ENCODE peak calls at places on chromosomes 2 and 18, in nine cellular contexts. P, T, E, R, F, Y, N, Z and Q are unnamed samples.

GRCh38 chr2:57899898-57900297 is 146.7 kb upstream of the VRK2 start:
- DNase-seq in T (no peak), Z (no peak), P (no peak), N (no peak), Y (no peak), E (no peak), R (no peak), F (no peak), Q (no peak)

GRCh38 chr2:223941579-223942277 is 3.4 kb downstream of the WDFY1 start:
- DNase-seq in F (peak; percentile 84), Z (peak; percentile 49), Y (no peak), T (peak; percentile 42), R (no peak), N (no peak), P (peak; percentile 88), E (no peak), Q (no peak)

GRCh38 chr2:129724021-129724757 is 255.3 kb upstream of the RAB6C start:
- DNase-seq in Y (no peak), T (no peak), N (no peak), R (no peak), Z (no peak), E (no peak), P (no peak), F (no peak), Q (no peak)

GRCh38 chr18:34867520-34867919 is 157.4 kb downstream of the DTNA start:
- DNase-seq in F (no peak), Y (peak; percentile 70), N (no peak), R (peak; percentile 10), P (peak; percentile 49), T (no peak), Z (no peak), E (no peak), Q (peak; percentile 76)

GRCh38 chr2:113158884-113159553 is 14.8 kb upstream of the PSD4 start:
- DNase-seq in T (no peak), Y (no peak), Z (peak; percentile 11), P (peak; percentile 69), E (no peak), N (no peak), F (peak; percentile 39), R (no peak), Q (no peak)

GRCh38 chr2:151071382-151071781 is 190.3 kb downstream of the RBM43 start:
- DNase-seq in Z (no peak), N (no peak), F (peak; percentile 24), P (peak; percentile 61), E (no peak), T (no peak), R (no peak), Y (peak; percentile 12), Q (peak; percentile 51)

GRCh38 chr2:19955544-19956422 is 34.1 kb downstream of the WDR35 start:
- DNase-seq in P (peak; percentile 80), R (peak; percentile 72), Z (no peak), E (peak; percentile 52), T (peak; percentile 37), N (no peak), Y (peak; percentile 82), F (peak; percentile 75), Q (peak; percentile 90)

GRCh38 chr18:10130626-10131025 is 216.8 kb downstream of the VAPA start:
- DNase-seq in P (no peak), R (no peak), E (no peak), Z (no peak), N (no peak), Y (no peak), F (no peak), T (no peak), Q (no peak)

GRCh38 chr2:209977386-209978239 is 24.8 kb upstream of the RPE start:
- DNase-seq in N (no peak), T (no peak), E (no peak), R (peak; percentile 50), Z (no peak), Y (peak; percentile 11), P (peak; percentile 41), F (peak; percentile 50), Q (peak; percentile 63)

GRCh38 chr2:186612555-186613440 is 22.9 kb downstream of the ITGAV start:
- DNase-seq in N (no peak), T (no peak), P (no peak), R (no peak), Z (no peak), F (no peak), Y (no peak), E (no peak), Q (no peak)

GRCh38 chr2:191217580-191217979 is 27.6 kb upstream of the MYO1B start:
- DNase-seq in P (peak; percentile 73), F (peak; percentile 62), N (no peak), R (no peak), Y (peak; percentile 5), E (no peak), Z (no peak), T (no peak), Q (peak; percentile 52)

GRCh38 chr2:120283649-120284048 is 31.0 kb downstream of the RALB start:
- DNase-seq in P (no peak), E (no peak), Z (no peak), N (no peak), F (peak; percentile 50), R (no peak), T (no peak), Y (peak; percentile 75), Q (peak; percentile 88)

GRCh38 chr2:112640800-112641675 is 4.7 kb upstream of the SLC20A1 start:
- DNase-seq in N (no peak), R (no peak), E (no peak), Z (peak; percentile 67), F (peak; percentile 87), Y (no peak), P (peak; percentile 97), T (no peak), Q (no peak)

GRCh38 chr2:215611609-215612386 is 175.9 kb upstream of the FN1 start:
- DNase-seq in N (no peak), Z (no peak), T (no peak), F (no peak), P (no peak), R (no peak), E (no peak), Y (no peak), Q (no peak)

GRCh38 chr18:77059294-77059916 is 73.2 kb downstream of the MBP start:
- DNase-seq in F (peak; percentile 77), Z (no peak), T (no peak), R (peak; percentile 55), Y (peak; percentile 75), P (peak; percentile 83), N (no peak), E (no peak), Q (peak; percentile 82)

GRCh38 chr18:33184178-33184577 is 256.3 kb downstream of the CCDC178 start:
- DNase-seq in N (no peak), Z (no peak), T (no peak), R (no peak), P (no peak), F (peak; percentile 17), Y (no peak), E (peak; percentile 50), Q (no peak)

GRCh38 chr2:132651115-132652099 is 18.6 kb downstream of the LYPD1 start:
- DNase-seq in Z (no peak), P (peak; percentile 57), T (no peak), R (no peak), Y (peak; percentile 58), E (no peak), F (peak; percentile 74), N (no peak), Q (peak; percentile 64)

GRCh38 chr2:3169106-3169870 is 208.3 kb downstream of the EIPR1 start:
- DNase-seq in N (no peak), Z (peak; percentile 20), Y (peak; percentile 50), T (no peak), P (peak; percentile 76), F (peak; percentile 56), R (no peak), E (no peak), Q (peak; percentile 33)

GRCh38 chr2:12381543-12382323 is 335.0 kb upstream of the TRIB2 start:
- DNase-seq in N (no peak), F (no peak), R (no peak), P (no peak), Y (peak; percentile 27), Z (no peak), E (no peak), T (no peak), Q (peak; percentile 69)

GRCh38 chr2:37633234-37633633 is 38.2 kb downstream of the CDC42EP3 start:
- DNase-seq in N (no peak), Z (no peak), F (no peak), T (no peak), Y (no peak), E (no peak), R (no peak), P (no peak), Q (no peak)

GRCh38 chr2:200091126-200091525 is 135.7 kb downstream of the MAIP1 start:
- DNase-seq in R (no peak), Y (peak; percentile 27), P (no peak), E (no peak), N (no peak), F (no peak), Z (no peak), T (no peak), Q (no peak)

GRCh38 chr2:150526006-150526405 is 38.5 kb upstream of the RND3 start:
- DNase-seq in Y (no peak), F (no peak), Z (no peak), T (no peak), E (no peak), R (no peak), P (no peak), N (no peak), Q (no peak)

GRCh38 chr2:232576995-232577394 is 26.5 kb downstream of the EIF4E2 start:
- DNase-seq in Z (peak; percentile 32), R (no peak), P (peak; percentile 20), Y (no peak), F (peak; percentile 59), E (no peak), T (no peak), N (no peak), Q (no peak)

GRCh38 chr2:51516667-51517066 is 484.7 kb upstream of the NRXN1 start:
- DNase-seq in T (no peak), E (peak; percentile 47), F (no peak), Y (no peak), P (no peak), N (no peak), R (no peak), Z (no peak), Q (no peak)

GRCh38 chr2:81266106-81266505 is 961.6 kb upstream of the LRRTM1 start:
- DNase-seq in P (no peak), T (no peak), F (no peak), Z (no peak), R (peak; percentile 17), N (no peak), E (no peak), Y (peak; percentile 0), Q (peak; percentile 68)

GRCh38 chr2:44136186-44136585 is 32.5 kb upstream of the PPM1B start:
- DNase-seq in P (peak; percentile 34), F (peak; percentile 50), Y (no peak), R (no peak), N (no peak), E (no peak), Z (peak; percentile 37), T (peak; percentile 12), Q (peak; percentile 66)